ENCODE peak calls at places on chromosomes 3 and 15, in seven cellular contexts. One of them, this sample, is unnamed.

GRCh38 chr3:71142440-71143161 is 440.9 kb downstream of the FOXP1 start:
- DNase-seq in Panc1: no peak
- DNase-seq in upper lobe of right lung: no peak
- DNase-seq in esophagus muscularis mucosa: no peak
- DNase-seq in Peyer's patch: no peak
- DNase-seq in foreskin fibroblast: no peak
- DNase-seq in fibroblast of lung: no peak
- DNase-seq in this sample: no peak

GRCh38 chr3:181712190-181712504 is 422 bp downstream of the SOX2 start:
- DNase-seq in Panc1: no peak
- DNase-seq in upper lobe of right lung: no peak
- DNase-seq in esophagus muscularis mucosa: peak; percentile 17
- DNase-seq in Peyer's patch: no peak
- DNase-seq in foreskin fibroblast: no peak
- DNase-seq in fibroblast of lung: no peak
- DNase-seq in this sample: no peak

GRCh38 chr3:189360291-189360690 is 188.5 kb downstream of the TPRG1 start:
- DNase-seq in Panc1: no peak
- DNase-seq in upper lobe of right lung: no peak
- DNase-seq in esophagus muscularis mucosa: no peak
- DNase-seq in Peyer's patch: no peak
- DNase-seq in foreskin fibroblast: no peak
- DNase-seq in fibroblast of lung: peak; percentile 64
- DNase-seq in this sample: no peak

GRCh38 chr15:43127752-43128151 is 5.6 kb upstream of the TMEM62 start:
- DNase-seq in Panc1: no peak
- DNase-seq in upper lobe of right lung: no peak
- DNase-seq in esophagus muscularis mucosa: no peak
- DNase-seq in Peyer's patch: no peak
- DNase-seq in foreskin fibroblast: no peak
- DNase-seq in fibroblast of lung: no peak
- DNase-seq in this sample: no peak

GRCh38 chr3:8607285-8608040 is 37.1 kb downstream of the SSUH2 start:
- DNase-seq in Panc1: no peak
- DNase-seq in upper lobe of right lung: no peak
- DNase-seq in esophagus muscularis mucosa: no peak
- DNase-seq in Peyer's patch: no peak
- DNase-seq in foreskin fibroblast: peak; percentile 59
- DNase-seq in fibroblast of lung: peak; percentile 79
- DNase-seq in this sample: peak; percentile 69

GRCh38 chr3:98809561-98809960 is 46.4 kb downstream of the ST3GAL6 start:
- DNase-seq in Panc1: no peak
- DNase-seq in upper lobe of right lung: no peak
- DNase-seq in esophagus muscularis mucosa: no peak
- DNase-seq in Peyer's patch: no peak
- DNase-seq in foreskin fibroblast: no peak
- DNase-seq in fibroblast of lung: no peak
- DNase-seq in this sample: no peak

GRCh38 chr15:42650208-42651066 is 75.0 kb downstream of the STARD9 start:
- DNase-seq in Panc1: peak; percentile 77
- DNase-seq in upper lobe of right lung: no peak
- DNase-seq in esophagus muscularis mucosa: no peak
- DNase-seq in Peyer's patch: peak; percentile 50
- DNase-seq in foreskin fibroblast: peak; percentile 83
- DNase-seq in fibroblast of lung: peak; percentile 73
- DNase-seq in this sample: peak; percentile 86

GRCh38 chr3:8413337-8413926 is 88.2 kb upstream of the LMCD1 start:
- DNase-seq in Panc1: no peak
- DNase-seq in upper lobe of right lung: no peak
- DNase-seq in esophagus muscularis mucosa: peak; percentile 79
- DNase-seq in Peyer's patch: no peak
- DNase-seq in foreskin fibroblast: no peak
- DNase-seq in fibroblast of lung: peak; percentile 16
- DNase-seq in this sample: no peak

GRCh38 chr3:127887321-127887720 is 27.7 kb upstream of the KBTBD12 start:
- DNase-seq in Panc1: no peak
- DNase-seq in upper lobe of right lung: no peak
- DNase-seq in esophagus muscularis mucosa: no peak
- DNase-seq in Peyer's patch: no peak
- DNase-seq in foreskin fibroblast: no peak
- DNase-seq in fibroblast of lung: peak; percentile 52
- DNase-seq in this sample: peak; percentile 13

GRCh38 chr3:167466961-167467360 is 6.9 kb downstream of the SERPINI2 start:
- DNase-seq in Panc1: no peak
- DNase-seq in upper lobe of right lung: no peak
- DNase-seq in esophagus muscularis mucosa: no peak
- DNase-seq in Peyer's patch: no peak
- DNase-seq in foreskin fibroblast: no peak
- DNase-seq in fibroblast of lung: no peak
- DNase-seq in this sample: no peak

GRCh38 chr3:146493221-146493620 is 23.9 kb upstream of the PLSCR2 start:
- DNase-seq in Panc1: no peak
- DNase-seq in upper lobe of right lung: no peak
- DNase-seq in esophagus muscularis mucosa: no peak
- DNase-seq in Peyer's patch: no peak
- DNase-seq in foreskin fibroblast: no peak
- DNase-seq in fibroblast of lung: peak; percentile 51
- DNase-seq in this sample: no peak

GRCh38 chr3:176041812-176042211 is 1155.5 kb downstream of the TBL1XR1 start:
- DNase-seq in Panc1: no peak
- DNase-seq in upper lobe of right lung: no peak
- DNase-seq in esophagus muscularis mucosa: no peak
- DNase-seq in Peyer's patch: no peak
- DNase-seq in foreskin fibroblast: no peak
- DNase-seq in fibroblast of lung: peak; percentile 76
- DNase-seq in this sample: no peak

GRCh38 chr15:63022663-63023062 is 19.9 kb upstream of the TPM1 start:
- DNase-seq in Panc1: no peak
- DNase-seq in upper lobe of right lung: no peak
- DNase-seq in esophagus muscularis mucosa: no peak
- DNase-seq in Peyer's patch: no peak
- DNase-seq in foreskin fibroblast: no peak
- DNase-seq in fibroblast of lung: no peak
- DNase-seq in this sample: no peak

GRCh38 chr3:132418916-132419315 is 1.6 kb downstream of the DNAJC13 start:
- DNase-seq in Panc1: no peak
- DNase-seq in upper lobe of right lung: no peak
- DNase-seq in esophagus muscularis mucosa: no peak
- DNase-seq in Peyer's patch: no peak
- DNase-seq in foreskin fibroblast: no peak
- DNase-seq in fibroblast of lung: no peak
- DNase-seq in this sample: no peak

GRCh38 chr3:141489184-141489583 is 2.4 kb downstream of the RASA2 start:
- DNase-seq in Panc1: no peak
- DNase-seq in upper lobe of right lung: no peak
- DNase-seq in esophagus muscularis mucosa: no peak
- DNase-seq in Peyer's patch: no peak
- DNase-seq in foreskin fibroblast: no peak
- DNase-seq in fibroblast of lung: no peak
- DNase-seq in this sample: no peak

GRCh38 chr3:160150525-160150924 is 74.7 kb upstream of the C3orf80 start:
- DNase-seq in Panc1: no peak
- DNase-seq in upper lobe of right lung: no peak
- DNase-seq in esophagus muscularis mucosa: no peak
- DNase-seq in Peyer's patch: no peak
- DNase-seq in foreskin fibroblast: peak; percentile 53
- DNase-seq in fibroblast of lung: peak; percentile 86
- DNase-seq in this sample: peak; percentile 70

GRCh38 chr3:126679831-126680677 is 24.0 kb upstream of the CHCHD6 start:
- DNase-seq in Panc1: no peak
- DNase-seq in upper lobe of right lung: no peak
- DNase-seq in esophagus muscularis mucosa: peak; percentile 87
- DNase-seq in Peyer's patch: peak; percentile 27
- DNase-seq in foreskin fibroblast: peak; percentile 34
- DNase-seq in fibroblast of lung: no peak
- DNase-seq in this sample: peak; percentile 66

GRCh38 chr3:127261925-127262324 is 25.9 kb downstream of the PRR20G start:
- DNase-seq in Panc1: no peak
- DNase-seq in upper lobe of right lung: no peak
- DNase-seq in esophagus muscularis mucosa: no peak
- DNase-seq in Peyer's patch: no peak
- DNase-seq in foreskin fibroblast: no peak
- DNase-seq in fibroblast of lung: no peak
- DNase-seq in this sample: no peak

GRCh38 chr3:31456373-31456772 is 76.4 kb upstream of the STT3B start:
- DNase-seq in Panc1: no peak
- DNase-seq in upper lobe of right lung: no peak
- DNase-seq in esophagus muscularis mucosa: no peak
- DNase-seq in Peyer's patch: no peak
- DNase-seq in foreskin fibroblast: no peak
- DNase-seq in fibroblast of lung: no peak
- DNase-seq in this sample: no peak

GRCh38 chr15:90909976-90910375 is 6.9 kb downstream of the MAN2A2 start:
- DNase-seq in Panc1: no peak
- DNase-seq in upper lobe of right lung: no peak
- DNase-seq in esophagus muscularis mucosa: no peak
- DNase-seq in Peyer's patch: no peak
- DNase-seq in foreskin fibroblast: no peak
- DNase-seq in fibroblast of lung: no peak
- DNase-seq in this sample: no peak

GRCh38 chr3:125957674-125958510 is 11.1 kb upstream of the ROPN1B start:
- DNase-seq in Panc1: no peak
- DNase-seq in upper lobe of right lung: no peak
- DNase-seq in esophagus muscularis mucosa: peak; percentile 10
- DNase-seq in Peyer's patch: peak; percentile 42
- DNase-seq in foreskin fibroblast: no peak
- DNase-seq in fibroblast of lung: no peak
- DNase-seq in this sample: no peak

GRCh38 chr15:74036271-74037170 is 42.0 kb downstream of the PML start:
- DNase-seq in Panc1: no peak
- DNase-seq in upper lobe of right lung: no peak
- DNase-seq in esophagus muscularis mucosa: no peak
- DNase-seq in Peyer's patch: no peak
- DNase-seq in foreskin fibroblast: peak; percentile 56
- DNase-seq in fibroblast of lung: peak; percentile 50
- DNase-seq in this sample: peak; percentile 52

GRCh38 chr3:86923071-86923476 is 67.9 kb downstream of the VGLL3 start:
- DNase-seq in Panc1: no peak
- DNase-seq in upper lobe of right lung: no peak
- DNase-seq in esophagus muscularis mucosa: no peak
- DNase-seq in Peyer's patch: no peak
- DNase-seq in foreskin fibroblast: peak; percentile 91
- DNase-seq in fibroblast of lung: peak; percentile 85
- DNase-seq in this sample: peak; percentile 76
- TF ChIP-seq CTCF in Panc1: no peak
- TF ChIP-seq CTCF in upper lobe of right lung: no peak
- TF ChIP-seq CTCF in esophagus muscularis mucosa: no peak
- TF ChIP-seq CTCF in Peyer's patch: no peak
- TF ChIP-seq CTCF in foreskin fibroblast: no peak
- TF ChIP-seq CTCF in fibroblast of lung: no peak
- TF ChIP-seq CTCF in this sample: peak; percentile 11

GRCh38 chr3:64717872-64718613 is 30.2 kb upstream of the ADAMTS9 start:
- DNase-seq in Panc1: no peak
- DNase-seq in upper lobe of right lung: no peak
- DNase-seq in esophagus muscularis mucosa: no peak
- DNase-seq in Peyer's patch: no peak
- DNase-seq in foreskin fibroblast: no peak
- DNase-seq in fibroblast of lung: no peak
- DNase-seq in this sample: no peak
- TF ChIP-seq CTCF in Panc1: peak; percentile 42
- TF ChIP-seq CTCF in upper lobe of right lung: peak; percentile 57
- TF ChIP-seq CTCF in esophagus muscularis mucosa: peak; percentile 45
- TF ChIP-seq CTCF in Peyer's patch: no peak
- TF ChIP-seq CTCF in foreskin fibroblast: peak; percentile 39
- TF ChIP-seq CTCF in fibroblast of lung: peak; percentile 16
- TF ChIP-seq CTCF in this sample: peak; percentile 76

GRCh38 chr15:70260580-70260979 is 162.9 kb upstream of the TLE3 start:
- DNase-seq in Panc1: no peak
- DNase-seq in upper lobe of right lung: no peak
- DNase-seq in esophagus muscularis mucosa: no peak
- DNase-seq in Peyer's patch: no peak
- DNase-seq in foreskin fibroblast: no peak
- DNase-seq in fibroblast of lung: no peak
- DNase-seq in this sample: no peak

GRCh38 chr15:70259030-70259424 is 161.3 kb upstream of the TLE3 start:
- DNase-seq in Panc1: no peak
- DNase-seq in upper lobe of right lung: peak; percentile 82
- DNase-seq in esophagus muscularis mucosa: peak; percentile 94
- DNase-seq in Peyer's patch: no peak
- DNase-seq in foreskin fibroblast: peak; percentile 29
- DNase-seq in fibroblast of lung: peak; percentile 69
- DNase-seq in this sample: peak; percentile 50

GRCh38 chr15:70258369-70259029 is 160.8 kb upstream of the TLE3 start:
- DNase-seq in Panc1: no peak
- DNase-seq in upper lobe of right lung: peak; percentile 82
- DNase-seq in esophagus muscularis mucosa: no peak
- DNase-seq in Peyer's patch: no peak
- DNase-seq in foreskin fibroblast: no peak
- DNase-seq in fibroblast of lung: peak; percentile 43
- DNase-seq in this sample: no peak

GRCh38 chr15:70260096-70260495 is 162.4 kb upstream of the TLE3 start:
- DNase-seq in Panc1: no peak
- DNase-seq in upper lobe of right lung: no peak
- DNase-seq in esophagus muscularis mucosa: no peak
- DNase-seq in Peyer's patch: no peak
- DNase-seq in foreskin fibroblast: no peak
- DNase-seq in fibroblast of lung: no peak
- DNase-seq in this sample: no peak

DNA sequence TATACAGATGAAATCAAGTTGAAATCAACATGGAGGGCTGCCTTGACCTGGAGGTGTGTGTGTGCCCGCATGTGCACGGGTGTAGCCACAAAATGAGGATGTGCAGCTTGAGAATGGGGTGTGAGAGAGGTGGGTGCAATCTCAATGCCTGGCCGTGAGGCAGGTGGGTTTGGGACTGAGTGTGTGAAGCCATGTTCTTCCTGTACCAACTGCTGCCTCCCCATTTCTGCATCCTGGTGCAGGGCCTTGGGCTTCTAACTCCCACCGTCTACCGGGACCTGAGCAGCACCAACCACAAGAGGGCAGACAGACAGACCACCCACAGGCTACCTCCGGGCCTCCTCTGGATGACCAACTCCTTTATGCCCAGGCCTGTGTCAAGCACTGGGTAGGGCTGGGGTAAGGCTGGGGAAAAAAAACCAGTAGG is 161.9 kb upstream of the TLE3 start:
- DNase-seq in Panc1: no peak
- DNase-seq in upper lobe of right lung: no peak
- DNase-seq in esophagus muscularis mucosa: no peak
- DNase-seq in Peyer's patch: no peak
- DNase-seq in foreskin fibroblast: no peak
- DNase-seq in fibroblast of lung: no peak
- DNase-seq in this sample: no peak
- TF ChIP-seq CTCF in Panc1: no peak
- TF ChIP-seq CTCF in upper lobe of right lung: no peak
- TF ChIP-seq CTCF in esophagus muscularis mucosa: no peak
- TF ChIP-seq CTCF in Peyer's patch: no peak
- TF ChIP-seq CTCF in foreskin fibroblast: peak; percentile 3
- TF ChIP-seq CTCF in fibroblast of lung: no peak
- TF ChIP-seq CTCF in this sample: peak; percentile 32

DNA sequence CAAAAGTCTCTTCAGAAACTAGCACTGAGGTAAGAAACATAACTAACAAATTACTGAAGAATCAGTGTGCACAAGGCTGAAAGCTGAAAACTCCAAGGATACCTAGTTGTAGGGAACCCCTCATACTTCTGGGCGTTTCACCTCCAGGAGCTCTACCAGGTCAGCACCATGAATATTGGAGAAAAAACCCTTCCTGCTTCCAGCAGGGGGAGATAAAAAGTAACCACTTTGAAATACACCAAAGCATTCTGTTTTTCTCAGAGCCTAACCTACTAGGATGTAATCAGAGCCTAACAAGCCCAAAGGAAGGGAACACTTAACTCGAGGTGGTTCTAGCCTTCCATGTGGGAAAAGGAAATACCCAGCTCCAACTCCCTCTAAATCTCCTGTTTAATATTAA is 175.8 kb upstream of the MME start:
- DNase-seq in Panc1: no peak
- DNase-seq in upper lobe of right lung: no peak
- DNase-seq in esophagus muscularis mucosa: no peak
- DNase-seq in Peyer's patch: no peak
- DNase-seq in foreskin fibroblast: peak; percentile 37
- DNase-seq in fibroblast of lung: no peak
- DNase-seq in this sample: peak; percentile 33
- TF ChIP-seq CTCF in Panc1: peak; percentile 27
- TF ChIP-seq CTCF in upper lobe of right lung: peak; percentile 28
- TF ChIP-seq CTCF in esophagus muscularis mucosa: peak; percentile 19
- TF ChIP-seq CTCF in Peyer's patch: no peak
- TF ChIP-seq CTCF in foreskin fibroblast: peak; percentile 39
- TF ChIP-seq CTCF in fibroblast of lung: peak; percentile 49
- TF ChIP-seq CTCF in this sample: peak; percentile 77

This sample was measured in HFFc6.